ENCODE peak calls at places on chromosomes 7 and 10, in nine cellular contexts. I is anterior cingulate cortex; Q is sciatic nerve; L is HTR-8/SVneo; S is H7; W is CD8-positive, alpha-beta memory T cell; H is GM06990; J is activated CD4-positive, alpha-beta T cell treated with anti-CD3 and anti-CD28 coated beads, Interleukin-2, amount 50 U/mL, for 4 hours; K is GM04503. P is an unnamed sample.

GRCh38 chr10:14601872-14602725 is 172.6 kb downstream of the FAM107B start:
- DNase-seq in I (no peak), Q (no peak), L (no peak), S (no peak), W (peak; percentile 55), H (peak; percentile 62), J (peak; percentile 49), K (no peak), P (no peak)

GRCh38 chr10:58486821-58487220 is 25.9 kb upstream of the BICC1 start:
- DNase-seq in I (no peak), Q (no peak), L (no peak), S (no peak), W (no peak), H (no peak), J (no peak), K (no peak), P (no peak)

GRCh38 chr7:68571286-68571685 is 1027.0 kb upstream of the AUTS2 start:
- DNase-seq in I (no peak), Q (no peak), L (no peak), S (no peak), W (no peak), H (no peak), J (no peak), K (no peak), P (no peak)

GRCh38 chr10:59870152-59870551 is 36.2 kb downstream of the CCDC6 start:
- DNase-seq in I (no peak), Q (no peak), L (no peak), S (no peak), W (no peak), H (no peak), J (no peak), K (no peak), P (no peak)

GRCh38 chr10:102243304-102243703 is 2.0 kb upstream of the PITX3 start:
- DNase-seq in I (no peak), Q (no peak), L (peak; percentile 68), S (no peak), W (no peak), H (no peak), J (no peak), K (peak; percentile 77), P (no peak)

GRCh38 chr7:108051449-108051848 is 48.5 kb upstream of the LAMB1 start:
- DNase-seq in I (no peak), Q (no peak), L (no peak), S (no peak), W (no peak), H (no peak), J (no peak), K (no peak), P (no peak)

GRCh38 chr7:96328016-96328415 is 6.1 kb upstream of the SLC25A13 start:
- DNase-seq in I (no peak), Q (no peak), L (no peak), S (no peak), W (no peak), H (no peak), J (no peak), K (no peak), P (no peak)

GRCh38 chr10:88070080-88070880 is 206.9 kb downstream of the PTEN start:
- DNase-seq in I (no peak), Q (no peak), L (no peak), S (no peak), W (no peak), H (peak; percentile 64), J (no peak), K (no peak), P (no peak)

GRCh38 chr10:112394475-112394875 is 20.6 kb downstream of the ACSL5 start:
- DNase-seq in I (no peak), Q (no peak), L (no peak), S (no peak), W (no peak), H (no peak), J (no peak), K (no peak), P (no peak)

GRCh38 chr10:100677290-100677945 is 68.0 kb upstream of the PAX2 start:
- DNase-seq in I (no peak), Q (no peak), L (no peak), S (no peak), W (no peak), H (no peak), J (no peak), K (no peak), P (no peak)

GRCh38 chr10:127563718-127564553 is 14.8 kb downstream of the NPS start:
- DNase-seq in I (no peak), Q (no peak), L (no peak), S (peak; percentile 60), W (no peak), H (no peak), J (no peak), K (no peak), P (peak; percentile 51)

GRCh38 chr7:70700055-70700934 is 431.6 kb upstream of the GALNT17 start:
- DNase-seq in I (no peak), Q (no peak), L (no peak), S (peak; percentile 73), W (no peak), H (no peak), J (no peak), K (no peak), P (no peak)

GRCh38 chr7:55074008-55074499 is 55.2 kb downstream of the EGFR start:
- DNase-seq in I (no peak), Q (no peak), L (peak; percentile 68), S (no peak), W (peak; percentile 47), H (peak; percentile 78), J (peak; percentile 4), K (no peak), P (no peak)

GRCh38 chr7:150378115-150378852 is 846 bp upstream of the ZNF775 start:
- DNase-seq in I (no peak), Q (peak; percentile 68), L (peak; percentile 62), S (peak; percentile 90), W (peak; percentile 42), H (peak; percentile 64), J (no peak), K (no peak), P (peak; percentile 90)

GRCh38 chr7:28068811-28069216 is 111.8 kb downstream of the JAZF1 start:
- DNase-seq in I (no peak), Q (no peak), L (no peak), S (no peak), W (no peak), H (no peak), J (no peak), K (no peak), P (no peak)

GRCh38 chr10:118003146-118003545 is 43.6 kb downstream of the RAB11FIP2 start:
- DNase-seq in I (no peak), Q (no peak), L (no peak), S (no peak), W (no peak), H (no peak), J (no peak), K (no peak), P (no peak)

GRCh38 chr10:3719024-3719843 is 65.8 kb downstream of the KLF6 start:
- DNase-seq in I (no peak), Q (no peak), L (no peak), S (peak; percentile 23), W (no peak), H (no peak), J (no peak), K (no peak), P (no peak)

GRCh38 chr10:22677333-22677732 is 37.0 kb downstream of the PIP4K2A start:
- DNase-seq in I (no peak), Q (no peak), L (no peak), S (no peak), W (no peak), H (no peak), J (no peak), K (no peak), P (no peak)

GRCh38 chr10:48465860-48466521 is 138.9 kb downstream of the ARHGAP22 start:
- DNase-seq in I (no peak), Q (peak; percentile 50), L (no peak), S (peak; percentile 79), W (no peak), H (no peak), J (no peak), K (no peak), P (peak; percentile 21)

GRCh38 chr10:35517431-35518181 is 87.5 kb upstream of the GJD4 start:
- DNase-seq in I (no peak), Q (no peak), L (no peak), S (no peak), W (no peak), H (no peak), J (no peak), K (no peak), P (no peak)

GRCh38 chr10:2011106-2011716 is 273.9 kb upstream of the ADARB2 start:
- DNase-seq in I (no peak), Q (no peak), L (no peak), S (peak; percentile 44), W (no peak), H (no peak), J (no peak), K (no peak), P (no peak)

GRCh38 chr10:77493851-77494788 is 143.5 kb downstream of the KCNMA1 start:
- DNase-seq in I (no peak), Q (no peak), L (peak; percentile 66), S (peak; percentile 80), W (no peak), H (peak; percentile 57), J (no peak), K (no peak), P (peak; percentile 46)

GRCh38 chr10:100025528-100026070 is 15.9 kb upstream of the DNMBP start:
- DNase-seq in I (no peak), Q (no peak), L (no peak), S (no peak), W (no peak), H (no peak), J (no peak), K (no peak), P (no peak)

GRCh38 chr10:58834093-58834674 is 321.5 kb downstream of the BICC1 start:
- DNase-seq in I (no peak), Q (no peak), L (no peak), S (no peak), W (no peak), H (no peak), J (no peak), K (peak; percentile 41), P (no peak)

GRCh38 chr7:98619450-98620321 is 2.6 kb downstream of the NPTX2 start:
- DNase-seq in I (no peak), Q (no peak), L (no peak), S (peak; percentile 80), W (no peak), H (no peak), J (no peak), K (peak; percentile 7), P (peak; percentile 38)

GRCh38 chr10:69180525-69181204 is 631 bp downstream of the SUPV3L1 start:
- DNase-seq in I (no peak), Q (no peak), L (peak; percentile 26), S (peak; percentile 30), W (peak; percentile 19), H (no peak), J (no peak), K (no peak), P (peak; percentile 22)

GRCh38 chr7:26321440-26321839 is 29.8 kb downstream of the SNX10 start:
- DNase-seq in I (no peak), Q (no peak), L (peak; percentile 25), S (no peak), W (no peak), H (no peak), J (no peak), K (no peak), P (no peak)

GRCh38 chr10:119060107-119060506 is 20.5 kb downstream of the EIF3A start:
- DNase-seq in I (no peak), Q (no peak), L (no peak), S (no peak), W (no peak), H (no peak), J (no peak), K (no peak), P (no peak)

GRCh38 chr7:154946166-154946565 is 56.8 kb downstream of the PAXIP1 start:
- DNase-seq in I (no peak), Q (no peak), L (no peak), S (no peak), W (no peak), H (no peak), J (no peak), K (no peak), P (no peak)

GRCh38 chr10:76281704-76282103 is 850.3 kb downstream of the LRMDA start:
- DNase-seq in I (no peak), Q (no peak), L (no peak), S (no peak), W (no peak), H (no peak), J (no peak), K (no peak), P (no peak)

GRCh38 chr10:69801094-69801433 is 642 bp upstream of the COL13A1 start:
- DNase-seq in I (no peak), Q (peak; percentile 63), L (peak; percentile 76), S (peak; percentile 83), W (no peak), H (no peak), J (peak; percentile 4), K (no peak), P (peak; percentile 89)